ENCODE peak calls at places on chromosomes 2 and 18, in six cellular contexts. N is HCT116, Z is GM12878, V is NT2/D1, L is H1, A is HepG2. O is an unnamed sample.

GRCh38 chr2:188481474-188481873 is 189.8 kb downstream of the GULP1 start:
- DNase-seq in N (no peak), Z (no peak), V (no peak), L (no peak), A (no peak), O (no peak)

GRCh38 chr2:201774546-201774945 is 6.2 kb downstream of the ALS2 start:
- DNase-seq in N (no peak), Z (no peak), V (no peak), L (no peak), A (no peak), O (no peak)

GRCh38 chr2:216215991-216216390 is 106.8 kb downstream of the XRCC5 start:
- DNase-seq in N (no peak), Z (no peak), V (peak), L (no peak), A (peak), O (peak)

GRCh38 chr2:175884673-175885393 is 117.2 kb downstream of the LNPK start:
- DNase-seq in N (no peak), Z (no peak), V (no peak), L (no peak), A (no peak), O (no peak)

GRCh38 chr2:240151477-240152031 is 11.1 kb upstream of the OTOS start:
- DNase-seq in N (no peak), Z (no peak), V (no peak), L (no peak), A (peak), O (no peak)

GRCh38 chr2:24644032-24644431 is 149.2 kb downstream of the PTRHD1 start:
- DNase-seq in N (no peak), Z (no peak), V (no peak), L (no peak), A (no peak), O (no peak)

GRCh38 chr2:74862268-74862964 is 28.5 kb downstream of the HK2 start:
- DNase-seq in N (no peak), Z (no peak), V (no peak), L (no peak), A (no peak), O (peak)

GRCh38 chr2:134668821-134669220 is 50.0 kb downstream of the TMEM163 start:
- DNase-seq in N (no peak), Z (no peak), V (no peak), L (no peak), A (no peak), O (no peak)

GRCh38 chr18:22668496-22668895 is 250.8 kb upstream of the CTAGE1 start:
- DNase-seq in N (no peak), Z (no peak), V (no peak), L (no peak), A (no peak), O (peak)

GRCh38 chr2:188628989-188629889 is 337.6 kb downstream of the GULP1 start:
- DNase-seq in N (peak), Z (no peak), V (peak), L (no peak), A (no peak), O (no peak)

GRCh38 chr2:200308421-200309295 is 2.2 kb downstream of the SPATS2L start:
- DNase-seq in N (no peak), Z (no peak), V (no peak), L (no peak), A (no peak), O (no peak)

GRCh38 chr2:69989017-69989416 is 27.6 kb upstream of the ASPRV1 start:
- DNase-seq in N (no peak), Z (no peak), V (no peak), L (no peak), A (no peak), O (no peak)

GRCh38 chr2:217714268-217714643 is 288.5 kb downstream of the TNS1 start:
- DNase-seq in N (no peak), Z (no peak), V (no peak), L (no peak), A (peak), O (no peak)

GRCh38 chr2:239866778-239867177 is 158.4 kb downstream of the NDUFA10 start:
- DNase-seq in N (no peak), Z (no peak), V (no peak), L (no peak), A (no peak), O (no peak)

GRCh38 chr18:23102498-23103260 is 32.6 kb upstream of the CABLES1 start:
- DNase-seq in N (no peak), Z (no peak), V (no peak), L (no peak), A (no peak), O (no peak)

GRCh38 chr2:96153291-96153713 is 8.1 kb upstream of the DUSP2 start:
- DNase-seq in N (no peak), Z (no peak), V (no peak), L (no peak), A (no peak), O (no peak)

GRCh38 chr2:221060335-221060734 is 511.8 kb downstream of the EPHA4 start:
- DNase-seq in N (no peak), Z (no peak), V (no peak), L (no peak), A (no peak), O (no peak)

GRCh38 chr18:21203096-21203495 is 38.9 kb upstream of the GREB1L start:
- DNase-seq in N (no peak), Z (no peak), V (no peak), L (no peak), A (no peak), O (no peak)

GRCh38 chr2:44135771-44136170 is 32.9 kb upstream of the PPM1B start:
- DNase-seq in N (no peak), Z (no peak), V (no peak), L (no peak), A (no peak), O (no peak)

GRCh38 chr2:96907405-96908041 is 37.6 kb upstream of the SEMA4C start:
- DNase-seq in N (no peak), Z (no peak), V (peak), L (no peak), A (no peak), O (no peak)

GRCh38 chr2:61910603-61911002 is 5.1 kb downstream of the COMMD1 start:
- DNase-seq in N (no peak), Z (no peak), V (no peak), L (no peak), A (peak), O (no peak)

GRCh38 chr2:239114616-239115265 is 266.9 kb downstream of the TWIST2 start:
- DNase-seq in N (no peak), Z (no peak), V (no peak), L (no peak), A (no peak), O (no peak)

GRCh38 chr2:120940726-120941256 is 205.1 kb downstream of the GLI2 start:
- DNase-seq in N (no peak), Z (no peak), V (no peak), L (no peak), A (no peak), O (no peak)

GRCh38 chr18:76977108-76977621 is 154.8 kb downstream of the ZNF236 start:
- DNase-seq in N (no peak), Z (no peak), V (no peak), L (no peak), A (no peak), O (no peak)

GRCh38 chr2:71479261-71479660 is 25.9 kb downstream of the DYSF start:
- DNase-seq in N (no peak), Z (no peak), V (no peak), L (no peak), A (no peak), O (no peak)

GRCh38 chr2:108073425-108074072 is 87.2 kb downstream of the SLC5A7 start:
- DNase-seq in N (no peak), Z (no peak), V (no peak), L (no peak), A (no peak), O (no peak)

GRCh38 chr2:108067820-108068405 is 81.6 kb downstream of the SLC5A7 start:
- DNase-seq in N (no peak), Z (no peak), V (no peak), L (no peak), A (no peak), O (no peak)

GRCh38 chr2:108074150-108074549 is 87.8 kb downstream of the SLC5A7 start:
- DNase-seq in N (no peak), Z (no peak), V (no peak), L (no peak), A (no peak), O (no peak)

GRCh38 chr2:108074945-108075344 is 88.6 kb downstream of the SLC5A7 start:
- DNase-seq in N (no peak), Z (no peak), V (peak), L (no peak), A (no peak), O (no peak)

GRCh38 chr2:108069515-108070310 is 83.4 kb downstream of the SLC5A7 start:
- DNase-seq in N (no peak), Z (no peak), V (no peak), L (no peak), A (peak), O (no peak)
- TF ChIP-seq ZNF274 in N (no peak), Z (no peak), V (no peak), L (no peak), A (no peak), O (no peak)

GRCh38 chr2:56583796-56584313 is 400.1 kb downstream of the CCDC85A start:
- DNase-seq in N (no peak), Z (no peak), V (no peak), L (no peak), A (no peak), O (no peak)
- TF ChIP-seq ZNF274 in N (no peak), Z (no peak), V (no peak), L (no peak), A (no peak), O (no peak)

GRCh38 chr2:204251977-204252376 is 293.3 kb upstream of the PARD3B start:
- DNase-seq in N (no peak), Z (no peak), V (no peak), L (no peak), A (no peak), O (no peak)
- TF ChIP-seq ZNF274 in N (no peak), Z (no peak), V (no peak), L (no peak), A (no peak), O (no peak)

GRCh38 chr2:3379339-3379646 is 201 bp upstream of the TRAPPC12 start:
- DNase-seq in N (no peak), Z (no peak), V (no peak), L (no peak), A (no peak), O (no peak)

GRCh38 chr2:3377612-3378432 is at the start of gene EIPR1:
- DNase-seq in N (peak), Z (peak), V (peak), L (peak), A (peak), O (peak)

GRCh38 chr2:3376821-3377220 is 797 bp downstream of the EIPR1 start:
- DNase-seq in N (no peak), Z (no peak), V (no peak), L (no peak), A (no peak), O (no peak)

GRCh38 chr2:3379647-3380534 is at the start of gene TRAPPC12:
- DNase-seq in N (peak), Z (peak), V (peak), L (peak), A (peak), O (peak)

DNA sequence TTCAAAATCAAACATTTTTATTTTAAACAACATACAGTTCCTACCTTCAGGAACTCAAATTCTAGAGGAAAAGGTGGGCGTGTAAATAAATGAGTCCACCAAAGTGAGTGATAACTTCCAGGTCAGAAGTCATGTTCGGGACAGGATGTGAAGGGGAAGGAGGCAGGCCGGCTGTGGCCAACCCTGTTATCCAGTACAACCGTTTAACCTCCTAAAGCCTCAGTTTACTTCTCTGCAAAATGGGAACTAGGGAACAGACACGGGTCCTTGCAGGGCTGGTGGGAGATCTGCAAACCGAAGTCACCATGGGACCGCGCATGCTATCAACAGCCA is 373 bp downstream of the EIPR1 start:
- DNase-seq in N (peak), Z (peak), V (no peak), L (no peak), A (peak), O (no peak)
- TF ChIP-seq ZNF274 in N (no peak), Z (no peak), V (no peak), L (no peak), A (no peak), O (no peak)

GRCh38 chr2:46816151-46816845 is 99.3 kb downstream of the MCFD2 start:
- DNase-seq in N (no peak), Z (no peak), V (no peak), L (no peak), A (no peak), O (no peak)

GRCh38 chr2:46818819-46819218 is 96.8 kb downstream of the MCFD2 start:
- DNase-seq in N (no peak), Z (no peak), V (no peak), L (no peak), A (no peak), O (no peak)

GRCh38 chr2:46816846-46817726 is 98.5 kb downstream of the MCFD2 start:
- DNase-seq in N (no peak), Z (no peak), V (no peak), L (no peak), A (no peak), O (no peak)

GRCh38 chr2:46815121-46815802 is 100.3 kb downstream of the MCFD2 start:
- DNase-seq in N (no peak), Z (no peak), V (no peak), L (no peak), A (no peak), O (no peak)

GRCh38 chr2:46818141-46818552 is 97.5 kb downstream of the MCFD2 start:
- DNase-seq in N (no peak), Z (no peak), V (no peak), L (no peak), A (no peak), O (no peak)
- TF ChIP-seq ZNF274 in N (no peak), Z (no peak), V (no peak), L (no peak), A (no peak), O (no peak)

GRCh38 chr18:48800877-48801727 is 149.7 kb downstream of the SMAD7 start:
- DNase-seq in N (no peak), Z (peak), V (no peak), L (no peak), A (no peak), O (no peak)

GRCh38 chr18:48800479-48800876 is 150.3 kb downstream of the SMAD7 start:
- DNase-seq in N (no peak), Z (no peak), V (no peak), L (no peak), A (no peak), O (no peak)

GRCh38 chr18:48803518-48803917 is 147.2 kb downstream of the SMAD7 start:
- DNase-seq in N (no peak), Z (no peak), V (no peak), L (no peak), A (no peak), O (peak)

GRCh38 chr18:48802543-48803428 is 148.0 kb downstream of the SMAD7 start:
- DNase-seq in N (no peak), Z (no peak), V (no peak), L (no peak), A (no peak), O (no peak)

DNA sequence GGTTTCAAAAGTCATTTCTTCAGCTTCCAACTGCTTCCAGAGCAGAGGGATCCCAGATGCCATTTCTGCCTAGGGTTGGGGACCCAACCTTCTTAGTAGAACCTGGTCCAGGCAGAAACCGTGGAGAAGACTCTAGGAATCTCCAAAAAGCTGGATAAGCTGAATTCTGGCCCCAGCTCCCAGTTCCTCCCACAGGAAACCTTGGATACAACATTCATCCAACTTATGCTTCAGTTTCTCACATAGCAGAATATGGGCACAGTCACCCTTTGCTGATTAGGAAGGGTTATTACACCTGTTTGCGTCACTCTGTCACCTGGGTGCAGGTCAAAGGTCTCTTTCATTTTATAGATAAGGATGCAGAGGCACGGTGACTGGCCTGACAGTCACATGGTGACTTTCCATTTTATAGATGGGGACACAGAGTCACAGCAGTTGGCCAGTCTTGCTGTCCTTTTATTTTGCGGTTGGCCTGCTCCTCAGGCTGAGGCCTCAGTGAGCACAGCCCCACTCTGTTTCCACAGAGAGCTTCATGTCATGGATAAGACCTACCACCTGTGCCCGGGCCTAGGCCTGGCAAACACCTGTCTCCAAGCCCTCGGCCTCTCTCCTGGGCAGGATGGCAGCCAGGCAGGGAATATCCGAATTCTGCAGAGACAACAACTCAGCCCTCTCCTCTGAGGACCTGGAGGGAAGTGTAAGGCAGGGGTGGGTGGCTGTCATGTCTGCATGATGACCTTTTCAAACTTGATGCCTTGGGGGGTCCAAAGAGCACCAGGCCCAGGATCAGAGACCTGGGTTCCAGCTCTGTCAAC is 148.8 kb downstream of the SMAD7 start:
- DNase-seq in N (no peak), Z (no peak), V (no peak), L (no peak), A (no peak), O (no peak)
- TF ChIP-seq ZNF274 in N (no peak), Z (no peak), V (no peak), L (no peak), A (no peak), O (no peak)

DNA sequence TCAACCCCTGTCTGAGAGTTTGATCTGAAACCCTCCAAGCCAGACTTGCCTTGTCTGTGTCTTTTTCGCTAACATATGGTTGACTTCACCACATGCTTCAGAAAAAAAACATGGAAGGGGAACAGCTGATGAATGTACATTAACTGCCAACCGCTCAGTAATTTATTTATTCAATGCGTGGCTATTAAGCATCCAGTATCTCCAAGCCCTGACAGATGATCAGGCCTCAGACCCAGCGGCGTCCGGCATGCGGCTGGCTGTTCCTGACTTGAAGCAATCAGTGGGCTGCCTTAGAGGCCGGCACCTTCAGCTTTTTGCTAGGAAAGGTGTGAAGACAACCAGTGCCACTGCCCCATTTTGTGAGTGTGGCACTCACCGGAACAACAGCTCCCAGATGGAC is 62.3 kb downstream of the NGEF start:
- DNase-seq in N (no peak), Z (no peak), V (no peak), L (no peak), A (no peak), O (no peak)
- TF ChIP-seq ZNF274 in N (no peak), Z (no peak), V (no peak), L (no peak), A (no peak), O (no peak)

DNA sequence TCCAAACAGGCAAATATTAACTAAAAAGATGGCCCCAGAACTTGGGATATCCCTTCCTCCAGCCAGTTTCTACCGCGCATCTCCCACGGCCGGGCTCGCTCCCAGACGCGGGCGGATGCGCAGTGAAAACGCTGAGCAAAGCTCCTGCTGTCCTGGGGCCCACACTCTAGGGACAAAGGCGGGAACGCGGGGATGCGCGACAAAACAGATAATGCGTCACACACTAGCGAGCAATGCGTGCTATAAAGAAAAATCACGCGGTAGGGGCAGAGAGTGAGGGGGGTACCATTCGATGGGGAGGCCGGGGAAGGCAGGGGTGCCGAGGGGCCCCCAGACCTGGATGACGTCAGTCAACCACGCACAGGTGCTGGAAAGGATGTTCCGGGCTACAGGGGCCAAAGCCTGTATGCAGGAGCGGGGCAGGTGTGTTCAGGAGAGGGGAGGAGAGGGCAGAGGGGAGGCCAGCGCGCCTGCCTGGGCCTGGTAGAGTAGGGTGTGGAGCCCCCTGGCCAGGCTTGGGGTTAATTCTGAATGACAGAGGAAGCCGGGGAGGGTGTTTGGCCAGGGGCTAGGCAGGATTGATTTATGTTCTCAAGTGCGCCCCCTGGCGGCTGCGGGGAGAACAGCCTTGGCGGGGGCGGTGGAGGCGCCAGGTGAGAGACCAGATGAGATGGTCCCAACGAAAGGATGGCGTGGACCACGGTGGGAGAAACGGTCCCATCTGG is 14.9 kb upstream of the ITM2C start:
- DNase-seq in N (peak), Z (no peak), V (no peak), L (peak), A (peak), O (peak)
- TF ChIP-seq ZNF274 in N (no peak), Z (no peak), V (no peak), L (no peak), A (no peak), O (no peak)

O was measured in K562.